ENCODE peak calls at places on chromosomes 1 and 21, in ten cellular contexts. H is cardiac muscle cell; V is HT-29; S is coronary artery; L is nucleus accumbens; W is stimulated activated CD4-positive, alpha-beta T cell treated with anti-CD3 and anti-CD28 coated beads, Interleukin-2, amount 100 ng/mL, for 24 hours; K is NCI-H2171; E is amygdala; O is fibroblast of the aortic adventitia; I is vagina. C is an unnamed sample.

GRCh38 chr1:74811421-74812179 is 78.6 kb downstream of the TYW3 start:
- DNase-seq in H (no peak), V (no peak), S (no peak), L (no peak), W (no peak), K (peak; percentile 91), E (no peak), O (peak; percentile 1), I (no peak), C (no peak)

GRCh38 chr1:26913754-26914619 is at the start of gene NR0B2:
- DNase-seq in H (no peak), V (peak; percentile 90), S (no peak), L (no peak), W (no peak), K (peak; percentile 47), E (no peak), O (no peak), I (no peak), C (no peak)

GRCh38 chr1:60911980-60912692 is 170.2 kb upstream of the NFIA start:
- DNase-seq in H (no peak), V (no peak), S (no peak), L (peak; percentile 12), W (no peak), K (peak; percentile 99), E (no peak), O (no peak), I (no peak), C (no peak)

GRCh38 chr1:4585216-4585615 is 69.2 kb upstream of the AJAP1 start:
- DNase-seq in H (no peak), V (peak; percentile 11), S (peak; percentile 47), L (no peak), W (peak; percentile 73), K (no peak), E (no peak), O (no peak), I (no peak), C (peak; percentile 17)

GRCh38 chr1:12015001-12015491 is 4.3 kb upstream of the MIIP start:
- DNase-seq in H (no peak), V (no peak), S (no peak), L (no peak), W (no peak), K (no peak), E (no peak), O (no peak), I (no peak), C (no peak)

GRCh38 chr1:51564124-51564523 is 45.1 kb upstream of the EPS15 start:
- DNase-seq in H (peak; percentile 64), V (no peak), S (no peak), L (no peak), W (no peak), K (no peak), E (no peak), O (peak; percentile 77), I (no peak), C (peak; percentile 19)

GRCh38 chr1:42005530-42005929 is 86.8 kb upstream of the HIVEP3 start:
- DNase-seq in H (peak; percentile 25), V (no peak), S (no peak), L (no peak), W (no peak), K (no peak), E (no peak), O (peak; percentile 27), I (no peak), C (no peak)

GRCh38 chr1:52237430-52237829 is 95.5 kb downstream of the ZFYVE9 start:
- DNase-seq in H (peak; percentile 61), V (no peak), S (no peak), L (no peak), W (no peak), K (no peak), E (no peak), O (peak; percentile 21), I (no peak), C (no peak)

GRCh38 chr1:247007511-247008405 is at the start of gene ZNF695:
- DNase-seq in H (peak; percentile 96), V (peak; percentile 99), S (peak; percentile 81), L (peak; percentile 46), W (peak; percentile 67), K (peak; percentile 95), E (peak; percentile 74), O (peak; percentile 89), I (no peak), C (peak; percentile 67)

GRCh38 chr1:43444151-43444826 is 9.4 kb downstream of the HYI start:
- DNase-seq in H (no peak), V (no peak), S (peak; percentile 59), L (no peak), W (no peak), K (no peak), E (no peak), O (no peak), I (no peak), C (no peak)

GRCh38 chr21:30072496-30072895 is 94.1 kb downstream of the CLDN17 start:
- DNase-seq in H (peak; percentile 50), V (peak; percentile 30), S (no peak), L (no peak), W (peak; percentile 1), K (no peak), E (no peak), O (peak; percentile 1), I (no peak), C (no peak)

GRCh38 chr1:8378202-8378601 is 60.3 kb downstream of the SLC45A1 start:
- DNase-seq in H (peak; percentile 69), V (no peak), S (peak; percentile 55), L (no peak), W (no peak), K (no peak), E (no peak), O (no peak), I (no peak), C (no peak)

GRCh38 chr1:77545970-77546369 is 136.5 kb downstream of the ZZZ3 start:
- DNase-seq in H (peak; percentile 56), V (no peak), S (no peak), L (no peak), W (no peak), K (no peak), E (no peak), O (peak; percentile 22), I (no peak), C (no peak)

GRCh38 chr1:152566681-152567080 is at the start of gene LCE3E:
- DNase-seq in H (no peak), V (no peak), S (no peak), L (no peak), W (no peak), K (no peak), E (no peak), O (no peak), I (peak; percentile 77), C (no peak)

GRCh38 chr1:108119500-108119899 is 80.6 kb downstream of the SLC25A24 start:
- DNase-seq in H (no peak), V (no peak), S (no peak), L (no peak), W (no peak), K (peak; percentile 23), E (no peak), O (no peak), I (no peak), C (no peak)

GRCh38 chr1:8370928-8371327 is 53.0 kb downstream of the SLC45A1 start:
- DNase-seq in H (no peak), V (no peak), S (no peak), L (no peak), W (no peak), K (no peak), E (no peak), O (peak; percentile 58), I (no peak), C (no peak)

C was measured in T-helper 2 cell treated with Interferon-gamma antibody and Interleukin-4, amounts not matched to agents 5 μg/mL and 100 μg/mL, for 36 hours.